ENCODE peak calls at places on chromosomes 13 and 19, in six cellular contexts. X is GM23338; N is esophagus squamous epithelium; Z is left lung; G is CD8-positive, alpha-beta T cell; S is PC-3. P is an unnamed sample.

GRCh38 chr19:55461259-55461973 is at the start of gene ISOC2:
- DNase-seq in X (peak; percentile 100), N (peak; percentile 100), Z (peak; percentile 100), G (peak; percentile 100), S (peak; percentile 100), P (peak; percentile 100)

GRCh38 chr19:37165635-37166034 is 6.9 kb downstream of the ZNF585A start:
- DNase-seq in X (no peak), N (no peak), Z (no peak), G (no peak), S (no peak), P (no peak)

GRCh38 chr19:48915757-48916156 is 15.6 kb downstream of the NUCB1 start:
- DNase-seq in X (no peak), N (no peak), Z (no peak), G (no peak), S (no peak), P (no peak)

GRCh38 chr13:48393698-48394085 is 19.2 kb downstream of the LPAR6 start:
- DNase-seq in X (no peak), N (no peak), Z (no peak), G (no peak), S (no peak), P (no peak)

GRCh38 chr13:111202149-111202548 is 87.0 kb downstream of the ARHGEF7 start:
- DNase-seq in X (peak; percentile 39), N (no peak), Z (no peak), G (no peak), S (no peak), P (no peak)

GRCh38 chr13:72384879-72385278 is 342.6 kb downstream of the MZT1 start:
- DNase-seq in X (no peak), N (no peak), Z (no peak), G (no peak), S (peak; percentile 46), P (no peak)

GRCh38 chr13:24997367-24997967 is 98.5 kb upstream of the PABPC3 start:
- DNase-seq in X (peak; percentile 79), N (no peak), Z (no peak), G (no peak), S (peak; percentile 64), P (no peak)

GRCh38 chr13:26198116-26198515 is 24.0 kb downstream of the RNF6 start:
- DNase-seq in X (no peak), N (no peak), Z (no peak), G (no peak), S (no peak), P (no peak)

GRCh38 chr19:11964496-11964857 is 363 bp upstream of the ZNF763 start:
- DNase-seq in X (peak; percentile 43), N (no peak), Z (peak; percentile 52), G (no peak), S (no peak), P (no peak)

GRCh38 chr13:110183925-110184324 is 123.0 kb downstream of the COL4A1 start:
- DNase-seq in X (no peak), N (no peak), Z (no peak), G (no peak), S (no peak), P (no peak)

GRCh38 chr19:3644351-3645066 is 17.9 kb upstream of the CACTIN start:
- DNase-seq in X (no peak), N (no peak), Z (no peak), G (no peak), S (no peak), P (no peak)

GRCh38 chr19:17848598-17849292 is 963 bp upstream of the JAK3 start:
- DNase-seq in X (no peak), N (no peak), Z (no peak), G (no peak), S (no peak), P (no peak)

GRCh38 chr19:1411255-1412191 is 4.1 kb downstream of the DAZAP1 start:
- DNase-seq in X (no peak), N (no peak), Z (peak; percentile 40), G (peak; percentile 68), S (no peak), P (no peak)

GRCh38 chr19:1482361-1483066 is 3.5 kb upstream of the C19orf25 start:
- DNase-seq in X (no peak), N (no peak), Z (no peak), G (no peak), S (no peak), P (peak; percentile 16)

GRCh38 chr19:8071912-8072311 is 19.4 kb downstream of the CCL25 start:
- DNase-seq in X (peak; percentile 34), N (no peak), Z (no peak), G (no peak), S (no peak), P (no peak)

GRCh38 chr19:2554856-2555255 is 78.9 kb downstream of the GADD45B start:
- DNase-seq in X (no peak), N (no peak), Z (peak; percentile 34), G (no peak), S (peak; percentile 79), P (no peak)

GRCh38 chr19:40928859-40929258 is 46.8 kb upstream of the CYP2A7 start:
- DNase-seq in X (no peak), N (no peak), Z (no peak), G (no peak), S (no peak), P (no peak)

GRCh38 chr13:24491853-24492252 is 20.7 kb downstream of the PARP4 start:
- DNase-seq in X (no peak), N (no peak), Z (no peak), G (no peak), S (no peak), P (no peak)

GRCh38 chr13:31035162-31035951 is 102.9 kb downstream of the TEX26 start:
- DNase-seq in X (no peak), N (no peak), Z (no peak), G (no peak), S (no peak), P (no peak)

GRCh38 chr13:31038834-31039552 is 106.5 kb downstream of the TEX26 start:
- DNase-seq in X (no peak), N (no peak), Z (no peak), G (no peak), S (peak; percentile 63), P (peak; percentile 53)

GRCh38 chr13:31037874-31038475 is 105.5 kb downstream of the TEX26 start:
- DNase-seq in X (no peak), N (no peak), Z (no peak), G (no peak), S (no peak), P (no peak)

GRCh38 chr13:31036717-31037116 is 104.3 kb downstream of the TEX26 start:
- DNase-seq in X (no peak), N (no peak), Z (no peak), G (no peak), S (no peak), P (no peak)

DNA sequence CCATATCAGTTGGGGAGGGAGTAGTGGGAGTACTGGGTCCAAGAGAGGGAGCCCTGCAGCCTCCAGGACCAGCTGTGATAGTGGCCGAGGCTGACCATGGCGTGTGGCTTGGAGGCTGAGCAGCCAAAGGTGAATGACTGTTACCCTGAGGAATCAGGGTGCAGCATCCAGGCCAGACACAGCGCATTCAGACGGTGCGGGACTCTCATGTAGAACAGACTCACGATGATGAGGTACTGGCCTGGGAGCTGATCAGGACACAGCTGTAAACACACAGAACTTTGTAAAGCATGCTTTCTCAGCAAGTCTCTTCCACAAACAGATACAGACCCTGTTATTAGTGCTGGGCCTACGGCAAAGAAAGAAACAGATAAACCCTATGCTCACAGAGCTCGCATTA is 104.9 kb downstream of the TEX26 start:
- DNase-seq in X (no peak), N (no peak), Z (no peak), G (no peak), S (no peak), P (no peak)
- H3K27me3 ChIP-seq in X (no peaks in the 10 kb centered on the region), N (no peaks in the 10 kb centered on the region), Z (peaks cover 14% of the 10 kb centered on the region), G (no peaks in the 10 kb centered on the region), S (peaks cover 33% of the 10 kb centered on the region), P (no peaks in the 10 kb centered on the region)

GRCh38 chr13:21176982-21177284 is 475 bp downstream of the MRPL57 start:
- DNase-seq in X (no peak), N (no peak), Z (no peak), G (no peak), S (no peak), P (no peak)

GRCh38 chr13:21171420-21171819 is 4.9 kb downstream of the SKA3 start:
- DNase-seq in X (no peak), N (no peak), Z (no peak), G (no peak), S (no peak), P (no peak)

GRCh38 chr13:21181671-21182070 is 5.2 kb downstream of the MRPL57 start:
- DNase-seq in X (no peak), N (no peak), Z (no peak), G (no peak), S (no peak), P (no peak)

GRCh38 chr13:21175656-21176194 is 627 bp downstream of the SKA3 start:
- DNase-seq in X (no peak), N (no peak), Z (no peak), G (no peak), S (no peak), P (no peak)

DNA sequence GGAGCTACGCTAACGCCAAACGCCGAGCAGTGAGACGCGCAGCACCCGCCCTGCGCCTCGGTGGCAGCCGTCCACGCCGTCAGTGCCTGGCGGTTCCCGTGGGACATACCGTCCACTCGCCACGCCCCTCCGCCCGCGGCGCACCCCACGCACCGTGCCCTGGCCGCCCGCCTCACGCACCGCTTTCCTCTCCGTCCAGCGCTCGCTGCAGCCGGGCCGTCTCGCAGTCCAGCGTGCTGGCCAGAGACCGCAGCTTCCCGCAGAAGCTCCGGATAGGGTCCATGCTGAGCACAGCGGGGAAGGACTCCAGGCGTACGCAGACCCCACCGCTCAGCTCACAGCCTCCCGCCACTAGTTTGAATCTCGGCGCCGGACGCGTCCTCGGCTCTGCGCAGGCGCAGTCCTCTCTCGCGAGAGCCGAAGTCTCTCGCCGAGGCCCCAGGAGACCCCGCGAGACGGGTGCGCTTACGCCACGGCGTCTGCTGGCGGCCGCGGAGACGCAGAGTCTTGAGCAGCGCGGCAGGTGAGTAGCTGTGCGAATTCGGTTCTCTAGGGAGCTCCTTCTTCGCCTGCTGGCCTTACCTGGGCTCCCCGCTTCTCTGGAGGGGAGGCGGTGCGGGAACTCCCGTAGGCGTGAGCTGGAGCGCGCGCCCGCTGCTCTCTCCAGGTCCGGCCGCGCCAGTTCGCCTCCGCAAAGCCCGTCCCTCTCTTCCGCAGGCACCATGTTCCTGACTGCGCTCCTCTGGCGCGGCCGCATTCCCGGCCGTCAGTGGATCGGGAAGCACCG is at the start of the genes MRPL57 and SKA3:
- DNase-seq in X (peak; percentile 96), N (peak; percentile 47), Z (peak; percentile 92), G (peak; percentile 93), S (peak; percentile 96), P (peak; percentile 97)
- H3K4me3 ChIP-seq in X (peak within 1 kb of the TSS; percentile 69), N (peak within 1 kb of the TSS; percentile 83), Z (peak within 1 kb of the TSS; percentile 86), G (peak within 1 kb of the TSS; percentile 83), S (peak within 1 kb of the TSS; percentile 92), P (peak within 1 kb of the TSS; percentile 96)

GRCh38 chr19:32256341-32256975 is 89.0 kb upstream of the ZNF507 start:
- DNase-seq in X (no peak), N (no peak), Z (no peak), G (no peak), S (no peak), P (no peak)
- TF ChIP-seq CTCF in X (no peak), N (no peak), Z (no peak), G (no peak), S (no peak), P (no peak)

DNA sequence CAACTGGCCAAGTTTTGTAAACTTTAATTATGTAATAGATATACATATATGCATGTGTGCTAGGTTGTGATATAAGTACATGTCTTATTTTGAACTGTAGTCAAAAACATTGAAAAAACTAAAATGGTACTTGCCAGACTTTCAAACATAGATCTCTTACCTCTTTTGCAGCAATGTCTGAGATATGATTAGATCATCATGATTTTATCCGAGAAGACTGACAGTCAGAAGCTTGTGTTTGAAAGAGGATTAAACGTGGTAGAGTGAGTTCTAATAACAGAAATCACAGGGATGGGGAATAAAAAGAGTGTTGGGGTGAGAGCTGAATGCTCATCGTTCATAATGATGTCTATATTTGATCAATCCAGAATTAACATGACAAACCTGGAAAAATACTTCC is 18.2 kb upstream of the ACP7 start:
- DNase-seq in X (no peak), N (no peak), Z (no peak), G (no peak), S (no peak), P (no peak)
- H3K27me3 ChIP-seq in X (no peaks in the 10 kb centered on the region), N (no peaks in the 10 kb centered on the region), Z (peaks cover 3% of the 10 kb centered on the region), G (no peaks in the 10 kb centered on the region), S (no peaks in the 10 kb centered on the region), P (no peaks in the 10 kb centered on the region)

P was measured in GM06990.